ENCODE peak calls at places on chromosomes 13 and 19, in seven cellular contexts. H, U, F, Q, P, G and M are unnamed samples. For H3K36me3, the result is how much of the 10 kb centered on the place peaks cover.

GRCh38 chr13:89627991-89628390 is 1719.5 kb upstream of the MIR17HG start:
- DNase-seq in F (no peak), U (no peak), H (no peak), P (no peak), G (no peak), Q (no peak), M (no peak)

GRCh38 chr19:39705578-39706188 is 1.4 kb downstream of the LGALS14 start:
- DNase-seq in U (no peak), G (no peak), Q (no peak), P (no peak), F (no peak), H (no peak), M (no peak)

GRCh38 chr13:110676511-110677204 is 29.3 kb downstream of the CARS2 start:
- DNase-seq in F (no peak), P (no peak), G (no peak), U (no peak), H (peak), Q (peak), M (no peak)

GRCh38 chr19:40284251-40284500 is 969 bp downstream of the AKT2 start:
- DNase-seq in G (no peak), P (no peak), U (no peak), H (no peak), Q (no peak), F (no peak), M (no peak)

GRCh38 chr13:42355118-42355840 is 83.3 kb downstream of the AKAP11 start:
- DNase-seq in G (no peak), U (no peak), Q (no peak), H (no peak), P (no peak), F (no peak), M (no peak)

GRCh38 chr13:93254775-93255174 is 28.2 kb downstream of the GPC6 start:
- DNase-seq in P (no peak), Q (no peak), H (no peak), F (no peak), U (no peak), G (no peak), M (no peak)

GRCh38 chr13:71877280-71877653 is 10.3 kb upstream of the DACH1 start:
- DNase-seq in F (no peak), U (no peak), Q (no peak), H (no peak), G (peak), P (peak), M (no peak)

GRCh38 chr13:59776924-59777690 is 386.6 kb downstream of the DIAPH3 start:
- DNase-seq in Q (no peak), U (peak), H (no peak), F (no peak), G (no peak), P (no peak), M (no peak)

GRCh38 chr19:17337675-17338439 is 504 bp downstream of the GTPBP3 start:
- DNase-seq in F (no peak), H (no peak), G (no peak), P (no peak), U (no peak), Q (no peak), M (no peak)

GRCh38 chr13:99178636-99179035 is 22.0 kb upstream of the UBAC2 start:
- DNase-seq in F (no peak), G (no peak), H (no peak), Q (no peak), U (no peak), P (no peak), M (no peak)

GRCh38 chr13:43874512-43875092 is 4.9 kb downstream of the CCDC122 start:
- DNase-seq in U (no peak), G (no peak), H (no peak), F (no peak), P (no peak), Q (no peak), M (no peak)

GRCh38 chr19:51020988-51021651 is 1.6 kb upstream of the KLK10 start:
- DNase-seq in Q (peak), F (no peak), U (peak), P (peak), G (no peak), H (no peak), M (no peak)

GRCh38 chr13:69280399-69280798 is 827.2 kb upstream of the ATXN8OS start:
- DNase-seq in F (no peak), Q (no peak), H (no peak), U (no peak), P (no peak), G (no peak), M (no peak)

GRCh38 chr19:27858981-27859581 is 1353.9 kb downstream of the UQCRFS1 start:
- DNase-seq in G (peak), F (no peak), U (no peak), Q (no peak), P (no peak), H (no peak), M (no peak)

GRCh38 chr13:111047326-111047725 is 67.8 kb upstream of the ARHGEF7 start:
- DNase-seq in F (no peak), P (no peak), H (no peak), Q (no peak), U (no peak), G (no peak), M (no peak)

GRCh38 chr13:113647351-113648217 is 10.4 kb downstream of the ATP4B start:
- DNase-seq in G (no peak), H (peak), P (peak), U (no peak), F (peak), Q (peak), M (peak)

GRCh38 chr13:112849500-112849899 is 119.5 kb upstream of the MCF2L start:
- DNase-seq in P (no peak), H (no peak), U (no peak), F (no peak), Q (peak), G (no peak), M (no peak)

GRCh38 chr19:7524523-7524922 is 2.1 kb downstream of the MCOLN1 start:
- DNase-seq in U (no peak), H (no peak), G (no peak), Q (no peak), F (no peak), P (no peak), M (no peak)

GRCh38 chr19:33052352-33052972 is 12.2 kb downstream of the RHPN2 start:
- DNase-seq in F (no peak), Q (no peak), P (peak), G (no peak), H (peak), U (no peak), M (no peak)

GRCh38 chr13:40668335-40668734 is 1.9 kb upstream of the FOXO1 start:
- DNase-seq in P (peak), F (no peak), U (no peak), G (no peak), Q (peak), H (no peak), M (no peak)

GRCh38 chr13:20699715-20700114 is 3.8 kb upstream of the IL17D start:
- DNase-seq in F (no peak), Q (no peak), P (no peak), U (no peak), G (no peak), H (no peak), M (no peak)

GRCh38 chr13:76903544-76904162 is 17.4 kb upstream of the KCTD12 start:
- DNase-seq in U (peak), G (peak), P (peak), F (peak), Q (peak), H (peak), M (peak)

GRCh38 chr19:18649371-18650047 is 12.7 kb downstream of the KLHL26 start:
- DNase-seq in U (peak), H (no peak), G (no peak), F (peak), P (peak), Q (peak), M (no peak)

GRCh38 chr19:16417660-16418596 is 53.8 kb downstream of the EPS15L1 start:
- DNase-seq in F (peak), P (peak), U (peak), G (peak), Q (peak), H (no peak), M (peak)

GRCh38 chr13:98280176-98280510 is 103.1 kb upstream of the RNF113B start:
- DNase-seq in Q (no peak), P (no peak), F (no peak), U (no peak), G (no peak), H (no peak), M (no peak)

GRCh38 chr13:73924607-73925006 is 209.6 kb downstream of the KLF12 start:
- DNase-seq in G (no peak), Q (no peak), F (no peak), U (no peak), H (no peak), P (no peak), M (no peak)

GRCh38 chr13:48571121-48571901 is 38.4 kb upstream of the RCBTB2 start:
- DNase-seq in P (peak), G (no peak), Q (no peak), F (no peak), H (no peak), U (peak), M (no peak)

GRCh38 chr13:107964356-107964755 is 251.0 kb downstream of the LIG4 start:
- DNase-seq in U (no peak), Q (no peak), F (no peak), P (no peak), H (no peak), G (no peak), M (no peak)

GRCh38 chr13:113510871-113511270 is 20.4 kb upstream of the DCUN1D2 start:
- DNase-seq in G (no peak), Q (no peak), U (no peak), P (no peak), F (no peak), H (no peak), M (no peak)

GRCh38 chr19:15251749-15252397 is 19.6 kb upstream of the EPHX3 start:
- DNase-seq in U (peak), P (peak), Q (peak), F (peak), G (peak), H (peak), M (no peak)

GRCh38 chr13:60226507-60226906 is 62.8 kb upstream of the DIAPH3 start:
- DNase-seq in Q (no peak), P (peak), G (no peak), F (no peak), U (peak), H (peak), M (no peak)

GRCh38 chr13:67134322-67135129 is 95.6 kb downstream of the PCDH9 start:
- DNase-seq in P (no peak), H (no peak), U (peak), Q (no peak), G (no peak), F (no peak), M (no peak)

GRCh38 chr19:2461751-2462634 is 5.2 kb upstream of the LMNB2 start:
- DNase-seq in U (no peak), H (no peak), Q (peak), P (peak), G (no peak), F (peak), M (no peak)

GRCh38 chr19:3248728-3249315 is 24.4 kb downstream of the CELF5 start:
- DNase-seq in F (no peak), Q (no peak), G (no peak), H (no peak), U (no peak), P (no peak), M (no peak)

GRCh38 chr13:22451345-22451744 is 729.4 kb upstream of the SGCG start:
- DNase-seq in H (no peak), G (peak), F (no peak), P (peak), Q (no peak), U (no peak), M (no peak)

GRCh38 chr13:54356849-54357248 is 1328.2 kb downstream of the OLFM4 start:
- DNase-seq in P (no peak), G (peak), Q (no peak), F (no peak), U (no peak), H (no peak), M (no peak)

GRCh38 chr13:46339035-46339666 is 47.9 kb downstream of the RUBCNL start:
- DNase-seq in Q (peak), G (no peak), P (no peak), U (peak), H (no peak), F (peak), M (no peak)

GRCh38 chr19:53254451-53255341 is at the start of gene ZNF677:
- DNase-seq in G (peak), H (peak), Q (peak), F (peak), U (peak), P (peak), M (peak)
- H3K36me3 ChIP-seq in G (under half), H (under half), Q (under half), F (under half), U (under half), P (under half), M (under half)

DNA sequence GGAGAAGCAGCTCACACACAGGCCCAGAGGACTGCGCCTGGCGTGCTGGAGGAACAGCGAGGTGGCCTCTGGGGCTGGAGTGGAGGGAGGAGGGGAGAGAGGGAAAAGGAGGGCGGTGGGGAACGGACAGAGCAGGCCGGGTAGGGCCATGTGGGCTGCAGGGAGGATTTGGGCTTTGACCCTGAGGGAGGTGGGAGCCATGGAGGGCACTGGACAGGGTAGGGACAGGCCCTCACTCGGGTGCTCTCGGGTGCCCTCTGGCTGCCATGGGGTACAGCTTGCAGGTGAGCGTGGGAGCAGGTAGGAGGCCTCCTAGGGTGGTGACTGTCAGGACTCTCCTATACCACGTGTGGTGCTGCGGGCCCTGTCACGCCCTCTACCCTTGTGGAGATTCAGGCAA is 22.8 kb downstream of the PLIN4 start:
- DNase-seq in Q (no peak), H (no peak), G (no peak), F (no peak), U (no peak), P (no peak), M (no peak)
- H3K36me3 ChIP-seq in Q (under half), H (under half), G (half or more), F (half or more), U (half or more), P (under half), M (under half)

DNA sequence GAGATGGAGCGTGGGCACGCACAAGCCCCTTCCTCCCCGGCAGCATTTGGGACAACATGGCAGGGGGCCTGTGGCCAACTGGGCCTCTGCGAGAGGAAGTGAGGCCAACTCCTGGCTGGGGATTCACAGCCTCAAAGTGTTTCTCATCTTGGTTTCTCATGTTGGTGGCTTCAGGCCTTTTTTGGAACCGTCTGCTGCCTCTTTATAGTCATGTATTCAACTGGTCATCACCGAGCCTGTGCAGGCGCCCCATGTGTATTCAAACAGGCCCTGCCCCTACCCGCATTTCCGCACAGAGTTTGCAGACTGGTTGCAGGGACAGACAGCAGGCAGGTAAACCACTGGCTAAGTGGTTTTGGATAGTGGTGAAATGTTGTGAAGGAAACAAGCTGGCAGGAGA is 17.3 kb upstream of the RELB start:
- DNase-seq in Q (no peak), P (no peak), U (no peak), F (no peak), G (no peak), H (no peak), M (no peak)
- H3K36me3 ChIP-seq in Q (under half), P (under half), U (half or more), F (half or more), G (half or more), H (under half), M (under half)

GRCh38 chr19:1432507-1432887 is 5.7 kb upstream of the RPS15 start:
- DNase-seq in U (no peak), Q (no peak), H (no peak), F (no peak), P (no peak), G (no peak), M (no peak)
- H3K36me3 ChIP-seq in U (half or more), Q (under half), H (under half), F (half or more), P (under half), G (half or more), M (under half)